ENCODE peak calls at places on chromosomes 5 and 9, in four cellular contexts. One of them, this sample, is unnamed.

GRCh38 chr5:135534609-135535419 is 950 bp downstream of the NEUROG1 start:
- DNase-seq in HepG2: no peak
- DNase-seq in K562: no peak
- DNase-seq in A549: no peak
- DNase-seq in this sample: no peak

GRCh38 chr9:132647355-132647754 is 22.4 kb downstream of the DDX31 start:
- DNase-seq in A549: no peak
- DNase-seq in K562: no peak
- DNase-seq in HepG2: no peak
- DNase-seq in this sample: no peak

GRCh38 chr9:109010676-109011655 is 2.3 kb downstream of the CTNNAL1 start:
- DNase-seq in A549: peak
- DNase-seq in HepG2: peak
- DNase-seq in K562: peak
- DNase-seq in this sample: no peak

GRCh38 chr5:59428391-59428790 is 465.1 kb downstream of the PDE4D start:
- DNase-seq in A549: no peak
- DNase-seq in HepG2: no peak
- DNase-seq in K562: no peak
- DNase-seq in this sample: no peak

GRCh38 chr5:1777281-1778137 is 22.1 kb downstream of the MRPL36 start:
- DNase-seq in A549: no peak
- DNase-seq in HepG2: no peak
- DNase-seq in K562: no peak
- DNase-seq in this sample: no peak

GRCh38 chr9:18629136-18629535 is 155.2 kb downstream of the ADAMTSL1 start:
- DNase-seq in A549: no peak
- DNase-seq in K562: no peak
- DNase-seq in HepG2: no peak
- DNase-seq in this sample: no peak

GRCh38 chr5:95668216-95668615 is 14.6 kb downstream of the SPATA9 start:
- DNase-seq in HepG2: no peak
- DNase-seq in K562: no peak
- DNase-seq in A549: no peak
- DNase-seq in this sample: no peak

GRCh38 chr9:121972501-121972981 is 120.6 kb downstream of the TTLL11 start:
- DNase-seq in A549: no peak
- DNase-seq in HepG2: no peak
- DNase-seq in K562: no peak
- DNase-seq in this sample: peak

GRCh38 chr5:132510076-132510475 is 19.5 kb upstream of the IRF1 start:
- DNase-seq in A549: no peak
- DNase-seq in K562: no peak
- DNase-seq in HepG2: no peak
- DNase-seq in this sample: no peak

GRCh38 chr5:111299831-111300432 is 75.7 kb downstream of the CAMK4 start:
- DNase-seq in HepG2: no peak
- DNase-seq in K562: no peak
- DNase-seq in A549: no peak
- DNase-seq in this sample: no peak

GRCh38 chr5:122063836-122064235 is 14.2 kb downstream of the LOX start:
- DNase-seq in HepG2: no peak
- DNase-seq in K562: no peak
- DNase-seq in A549: no peak
- DNase-seq in this sample: no peak

GRCh38 chr5:150053231-150053626 is 33.1 kb downstream of the CSF1R start:
- DNase-seq in HepG2: no peak
- DNase-seq in K562: no peak
- DNase-seq in A549: no peak
- DNase-seq in this sample: no peak

GRCh38 chr5:131634666-131634995 is 398 bp downstream of the RAPGEF6 start:
- DNase-seq in A549: peak
- DNase-seq in K562: peak
- DNase-seq in HepG2: peak
- DNase-seq in this sample: no peak

GRCh38 chr5:76406567-76407155 is 3.6 kb downstream of the IQGAP2 start:
- DNase-seq in HepG2: no peak
- DNase-seq in K562: no peak
- DNase-seq in A549: no peak
- DNase-seq in this sample: no peak

GRCh38 chr5:63697811-63698210 is 264.4 kb downstream of the HTR1A start:
- DNase-seq in HepG2: no peak
- DNase-seq in A549: no peak
- DNase-seq in K562: no peak
- DNase-seq in this sample: no peak

GRCh38 chr5:35557742-35558141 is 59.9 kb upstream of the SPEF2 start:
- DNase-seq in A549: no peak
- DNase-seq in K562: no peak
- DNase-seq in HepG2: no peak
- DNase-seq in this sample: no peak

GRCh38 chr9:87883990-87884389 is 1.3 kb downstream of the SPATA31E1 start:
- DNase-seq in HepG2: no peak
- DNase-seq in K562: peak
- DNase-seq in A549: peak
- DNase-seq in this sample: no peak

GRCh38 chr5:139383275-139383992 is at the start of gene SLC23A1:
- DNase-seq in K562: no peak
- DNase-seq in HepG2: peak
- DNase-seq in A549: peak
- DNase-seq in this sample: no peak

GRCh38 chr9:76866689-76867088 is 39.2 kb downstream of the PRUNE2 start:
- DNase-seq in K562: no peak
- DNase-seq in A549: peak
- DNase-seq in HepG2: no peak
- DNase-seq in this sample: no peak

GRCh38 chr9:32403567-32403966 is 19.1 kb downstream of the ACO1 start:
- DNase-seq in HepG2: no peak
- DNase-seq in A549: no peak
- DNase-seq in K562: no peak
- DNase-seq in this sample: no peak

GRCh38 chr5:3029396-3029795 is 277.9 kb upstream of the IRX2 start:
- DNase-seq in A549: no peak
- DNase-seq in K562: no peak
- DNase-seq in HepG2: no peak
- DNase-seq in this sample: no peak

DNA sequence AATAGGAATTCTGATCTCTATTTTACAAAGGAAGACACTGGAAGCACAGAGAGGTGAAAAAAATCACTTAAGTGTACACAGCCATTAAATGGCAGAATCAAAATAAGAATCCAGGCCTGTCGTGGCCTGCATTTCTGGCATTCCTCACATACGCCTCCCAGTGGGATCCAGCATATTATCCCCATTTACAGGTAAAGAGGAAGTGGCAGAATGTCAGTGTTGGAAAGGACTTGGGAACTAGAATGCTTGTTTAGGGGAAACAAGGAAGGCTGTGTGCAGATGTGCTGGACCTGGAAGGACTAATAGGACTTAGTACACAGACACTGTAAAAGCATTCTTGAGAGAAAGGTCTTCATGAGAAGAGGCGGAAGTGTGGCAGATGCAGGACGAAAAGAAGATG is 241.8 kb downstream of the TRIM32 start:
- DNase-seq in A549: no peak
- DNase-seq in HepG2: no peak
- DNase-seq in K562: no peak
- DNase-seq in this sample: no peak
- TF ChIP-seq POLR2AphosphoS2 in A549: no peak
- TF ChIP-seq POLR2AphosphoS2 in HepG2: no peak
- TF ChIP-seq POLR2AphosphoS2 in K562: no peak
- TF ChIP-seq POLR2AphosphoS2 in this sample: no peak

GRCh38 chr5:38719916-38720315 is 125.9 kb upstream of the OSMR start:
- DNase-seq in A549: no peak
- DNase-seq in HepG2: no peak
- DNase-seq in K562: no peak
- DNase-seq in this sample: no peak
- TF ChIP-seq POLR2AphosphoS2 in A549: no peak
- TF ChIP-seq POLR2AphosphoS2 in HepG2: no peak
- TF ChIP-seq POLR2AphosphoS2 in K562: no peak
- TF ChIP-seq POLR2AphosphoS2 in this sample: no peak

GRCh38 chr9:135669616-135670285 is 6.6 kb downstream of the LCN9 start:
- DNase-seq in K562: no peak
- DNase-seq in HepG2: no peak
- DNase-seq in A549: no peak
- DNase-seq in this sample: no peak
- TF ChIP-seq POLR2AphosphoS2 in K562: no peak
- TF ChIP-seq POLR2AphosphoS2 in HepG2: no peak
- TF ChIP-seq POLR2AphosphoS2 in A549: no peak
- TF ChIP-seq POLR2AphosphoS2 in this sample: no peak

DNA sequence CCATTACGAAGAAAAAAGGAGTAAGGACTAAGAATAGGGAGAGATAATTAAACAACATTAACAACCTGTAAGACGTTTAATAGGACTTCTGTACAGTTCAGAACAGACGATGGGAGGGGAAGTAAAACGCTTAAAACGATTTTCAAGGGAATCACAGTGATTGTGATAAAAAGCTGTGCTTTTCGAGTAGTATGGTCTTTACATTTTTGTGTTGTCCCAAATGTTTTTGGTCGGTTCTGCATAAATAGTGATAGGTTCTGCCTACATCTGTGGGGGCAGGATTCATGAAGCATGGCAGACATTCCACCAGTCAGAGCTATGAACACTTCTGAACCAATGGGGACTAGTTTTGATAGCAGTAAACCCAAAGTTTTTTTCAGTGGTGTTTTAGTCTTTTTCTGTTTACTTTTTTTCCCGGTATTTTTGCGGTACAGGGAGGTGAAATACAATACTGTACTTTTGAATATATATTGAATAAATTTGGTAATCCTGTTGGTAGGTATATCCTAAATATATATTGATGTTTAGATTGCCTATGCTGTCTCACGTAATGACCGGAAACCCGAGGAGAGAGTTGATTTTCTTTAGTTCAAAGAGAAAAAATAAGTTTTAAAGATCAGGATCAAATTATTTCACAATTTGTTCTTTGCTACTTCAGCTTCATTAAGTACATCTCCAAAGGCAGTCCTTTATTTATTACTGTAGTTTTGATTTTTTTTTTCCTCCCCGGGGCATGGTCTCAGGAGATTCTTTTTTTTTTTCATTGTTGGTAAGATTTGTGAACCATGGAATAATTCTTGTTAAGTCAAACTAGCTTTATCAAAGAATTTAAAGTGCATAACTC is 1.3 kb downstream of the ERBIN start:
- DNase-seq in K562: peak
- DNase-seq in A549: peak
- DNase-seq in HepG2: peak
- DNase-seq in this sample: no peak
- TF ChIP-seq POLR2AphosphoS2 in K562: no peak
- TF ChIP-seq POLR2AphosphoS2 in A549: no peak
- TF ChIP-seq POLR2AphosphoS2 in HepG2: no peak
- TF ChIP-seq POLR2AphosphoS2 in this sample: no peak

GRCh38 chr5:6405591-6405990 is 27.2 kb upstream of the MED10 start:
- DNase-seq in A549: no peak
- DNase-seq in K562: no peak
- DNase-seq in HepG2: no peak
- DNase-seq in this sample: no peak

GRCh38 chr5:6402939-6403338 is 24.6 kb upstream of the MED10 start:
- DNase-seq in K562: no peak
- DNase-seq in A549: no peak
- DNase-seq in HepG2: no peak
- DNase-seq in this sample: peak

GRCh38 chr5:6403416-6403815 is 25.1 kb upstream of the MED10 start:
- DNase-seq in K562: no peak
- DNase-seq in A549: no peak
- DNase-seq in HepG2: no peak
- DNase-seq in this sample: no peak

GRCh38 chr5:6401410-6401809 is 23.1 kb upstream of the MED10 start:
- DNase-seq in K562: no peak
- DNase-seq in A549: no peak
- DNase-seq in HepG2: no peak
- DNase-seq in this sample: no peak

GRCh38 chr5:6404129-6404528 is 25.8 kb upstream of the MED10 start:
- DNase-seq in K562: no peak
- DNase-seq in HepG2: no peak
- DNase-seq in A549: no peak
- DNase-seq in this sample: peak
- TF ChIP-seq POLR2AphosphoS2 in K562: no peak
- TF ChIP-seq POLR2AphosphoS2 in HepG2: no peak
- TF ChIP-seq POLR2AphosphoS2 in A549: no peak
- TF ChIP-seq POLR2AphosphoS2 in this sample: no peak

DNA sequence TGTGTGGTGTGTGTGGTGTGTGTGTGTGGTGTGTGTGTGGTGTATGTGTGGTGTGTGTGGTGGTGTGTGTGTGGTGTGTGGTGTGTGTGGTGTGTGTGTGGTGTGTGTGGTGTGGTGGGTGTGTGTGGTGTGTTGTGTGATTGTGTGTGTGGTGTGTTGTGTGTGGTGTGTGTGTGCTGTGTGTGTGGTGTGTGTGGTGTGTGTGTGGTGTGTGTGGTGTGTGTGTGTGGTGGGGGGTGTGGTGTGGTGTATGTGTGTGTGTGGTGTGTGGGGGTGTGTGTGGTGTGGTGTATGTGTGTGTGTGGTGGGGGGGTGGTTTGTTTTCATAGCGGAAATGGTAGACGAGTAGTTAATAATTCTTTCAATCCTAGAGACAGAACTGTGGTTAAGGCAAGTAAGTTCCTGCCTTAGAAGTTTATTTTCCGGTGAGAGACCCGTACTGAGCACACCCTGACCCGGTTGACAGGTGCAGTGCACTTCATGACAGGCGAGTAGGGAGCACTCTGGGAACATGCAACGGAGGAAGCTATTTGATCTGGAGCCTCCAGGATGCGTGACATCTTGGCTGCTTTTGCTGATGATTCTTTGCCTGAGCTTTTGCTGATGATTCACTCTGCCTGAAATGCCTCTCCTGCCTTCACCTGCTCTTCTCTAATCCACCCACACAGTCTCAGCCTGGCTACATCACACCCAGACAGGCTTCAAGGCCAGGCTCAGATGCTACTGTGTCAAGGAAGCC is 21.7 kb upstream of the FAT2 start:
- DNase-seq in K562: no peak
- DNase-seq in HepG2: no peak
- DNase-seq in A549: peak
- DNase-seq in this sample: peak
- TF ChIP-seq POLR2AphosphoS2 in K562: no peak
- TF ChIP-seq POLR2AphosphoS2 in HepG2: no peak
- TF ChIP-seq POLR2AphosphoS2 in A549: no peak
- TF ChIP-seq POLR2AphosphoS2 in this sample: no peak

DNA sequence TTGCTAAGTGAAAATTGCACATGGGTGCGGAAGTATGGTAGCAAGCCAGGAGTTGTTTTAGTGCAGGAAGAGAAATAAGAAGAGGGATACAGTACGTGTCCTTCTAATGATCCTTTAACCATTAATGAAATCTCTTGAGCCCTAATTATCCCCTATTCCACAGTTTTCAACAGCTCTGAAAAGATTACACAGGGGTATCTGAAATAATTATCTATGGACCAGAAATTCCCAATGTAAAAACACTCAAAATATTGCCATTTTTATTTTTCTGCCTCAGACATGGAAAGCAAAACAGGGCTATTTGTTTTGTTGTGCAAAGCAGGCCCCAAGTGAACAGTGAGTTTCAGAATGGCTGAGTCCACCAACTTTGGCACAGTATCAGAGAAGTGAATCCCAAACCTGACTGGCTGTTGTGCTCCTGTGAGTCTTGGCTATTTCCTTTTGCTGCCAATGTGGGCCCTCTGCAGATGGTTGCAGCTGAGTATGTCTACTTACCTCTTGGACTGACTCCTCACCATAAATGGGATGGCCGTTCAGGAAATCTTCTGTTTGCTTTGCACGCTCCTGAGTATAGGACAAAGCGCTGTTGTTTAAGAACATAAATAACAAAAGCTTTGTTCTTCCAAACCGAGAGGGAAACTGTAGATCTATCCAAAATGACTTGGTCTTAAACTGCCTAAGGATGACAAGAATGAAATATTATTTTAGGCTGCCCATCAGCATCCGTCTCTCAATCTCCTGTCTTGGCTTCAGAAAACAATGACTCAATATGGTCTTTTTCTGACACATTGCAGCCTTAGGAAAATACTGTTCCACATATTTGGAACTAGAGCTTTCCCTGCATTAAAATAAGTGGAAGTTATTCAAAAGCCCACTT is 204.1 kb downstream of the DEPDC1B start:
- DNase-seq in HepG2: peak
- DNase-seq in K562: no peak
- DNase-seq in A549: no peak
- DNase-seq in this sample: no peak
- TF ChIP-seq POLR2AphosphoS2 in HepG2: no peak
- TF ChIP-seq POLR2AphosphoS2 in K562: no peak
- TF ChIP-seq POLR2AphosphoS2 in A549: no peak
- TF ChIP-seq POLR2AphosphoS2 in this sample: no peak

This sample was measured in GM12878.